ENCODE peak calls at places on chromosomes 4 and X, in four cellular contexts. T is K562; F is CD8-positive, alpha-beta T cell; S is heart left ventricle. D is an unnamed sample.

GRCh38 chr4:8215001-8215427 is 15.9 kb downstream of the SH3TC1 start:
- DNase-seq in T (no peak), F (no peak), S (no peak), D (peak; percentile 41)

GRCh38 chr4:93731448-93731847 is 97.1 kb upstream of the ATOH1 start:
- DNase-seq in T (no peak), F (no peak), S (no peak), D (no peak)

GRCh38 chr4:70725633-70726032 is 3.9 kb downstream of the RUFY3 start:
- DNase-seq in T (no peak), F (no peak), S (no peak), D (no peak)

GRCh38 chr4:124429746-124430250 is 282.7 kb downstream of the ANKRD50 start:
- DNase-seq in T (no peak), F (no peak), S (no peak), D (no peak)

GRCh38 chr4:47809654-47810203 is 28.1 kb downstream of the CORIN start:
- DNase-seq in T (no peak), F (no peak), S (no peak), D (no peak)

GRCh38 chr4:89411539-89411938 is 103.9 kb upstream of the GPRIN3 start:
- DNase-seq in T (no peak), F (no peak), S (peak; percentile 33), D (peak; percentile 12)

GRCh38 chr4:162793004-162793403 is 373.7 kb downstream of the NAF1 start:
- DNase-seq in T (no peak), F (no peak), S (no peak), D (no peak)

GRCh38 chr4:94621491-94622080 is 136.2 kb upstream of the BMPR1B start:
- DNase-seq in T (peak; percentile 36), F (no peak), S (no peak), D (peak; percentile 19)

GRCh38 chrX:50905334-50905733 is 5.2 kb upstream of the BMP15 start:
- DNase-seq in T (peak; percentile 7), F (no peak), S (no peak), D (no peak)

GRCh38 chr4:4327652-4328121 is 37.6 kb downstream of the ZBTB49 start:
- DNase-seq in T (peak; percentile 82), F (peak; percentile 42), S (peak; percentile 53), D (peak; percentile 15)

GRCh38 chrX:23783569-23784486 is 855 bp downstream of the SAT1 start:
- DNase-seq in T (no peak), F (no peak), S (no peak), D (no peak)

GRCh38 chr4:73541251-73541650 is 59.7 kb downstream of the AFM start:
- DNase-seq in T (no peak), F (no peak), S (no peak), D (no peak)

GRCh38 chrX:108396188-108396885 is 41.9 kb downstream of the COL4A6 start:
- DNase-seq in T (no peak), F (no peak), S (no peak), D (no peak)

GRCh38 chrX:15505104-15505503 is 4.5 kb downstream of the BMX start:
- DNase-seq in T (peak; percentile 48), F (no peak), S (no peak), D (no peak)

GRCh38 chr4:164949448-164950118 is 27.9 kb downstream of the TRIM61 start:
- DNase-seq in T (no peak), F (no peak), S (no peak), D (no peak)

GRCh38 chr4:7241587-7242125 is 49.3 kb downstream of the SORCS2 start:
- DNase-seq in T (no peak), F (no peak), S (no peak), D (no peak)

GRCh38 chrX:56130436-56130835 is 101.7 kb upstream of the KLF8 start:
- DNase-seq in T (no peak), F (no peak), S (no peak), D (no peak)

GRCh38 chr4:107643021-107643420 is 77.0 kb downstream of the PAPSS1 start:
- DNase-seq in T (no peak), F (no peak), S (no peak), D (no peak)

GRCh38 chr4:135239964-135240363 is 1038.4 kb upstream of the PABPC4L start:
- DNase-seq in T (no peak), F (no peak), S (no peak), D (no peak)

GRCh38 chr4:37246891-37247290 is 2.3 kb downstream of the NWD2 start:
- DNase-seq in T (no peak), F (no peak), S (no peak), D (no peak)

GRCh38 chrX:153442463-153442862 is 3.4 kb downstream of the TREX2 start:
- DNase-seq in T (no peak), F (no peak), S (no peak), D (no peak)

GRCh38 chrX:118221733-118222132 is 105.1 kb upstream of the KLHL13 start:
- DNase-seq in T (no peak), F (no peak), S (no peak), D (no peak)

GRCh38 chrX:69065451-69065850 is 99.8 kb downstream of the PJA1 start:
- DNase-seq in T (no peak), F (peak; percentile 41), S (no peak), D (no peak)

GRCh38 chr4:112591593-112591992 is 45.1 kb downstream of the ZGRF1 start:
- DNase-seq in T (no peak), F (no peak), S (no peak), D (no peak)

GRCh38 chr4:112589207-112589606 is 47.5 kb downstream of the ZGRF1 start:
- DNase-seq in T (peak; percentile 58), F (no peak), S (no peak), D (no peak)

DNA sequence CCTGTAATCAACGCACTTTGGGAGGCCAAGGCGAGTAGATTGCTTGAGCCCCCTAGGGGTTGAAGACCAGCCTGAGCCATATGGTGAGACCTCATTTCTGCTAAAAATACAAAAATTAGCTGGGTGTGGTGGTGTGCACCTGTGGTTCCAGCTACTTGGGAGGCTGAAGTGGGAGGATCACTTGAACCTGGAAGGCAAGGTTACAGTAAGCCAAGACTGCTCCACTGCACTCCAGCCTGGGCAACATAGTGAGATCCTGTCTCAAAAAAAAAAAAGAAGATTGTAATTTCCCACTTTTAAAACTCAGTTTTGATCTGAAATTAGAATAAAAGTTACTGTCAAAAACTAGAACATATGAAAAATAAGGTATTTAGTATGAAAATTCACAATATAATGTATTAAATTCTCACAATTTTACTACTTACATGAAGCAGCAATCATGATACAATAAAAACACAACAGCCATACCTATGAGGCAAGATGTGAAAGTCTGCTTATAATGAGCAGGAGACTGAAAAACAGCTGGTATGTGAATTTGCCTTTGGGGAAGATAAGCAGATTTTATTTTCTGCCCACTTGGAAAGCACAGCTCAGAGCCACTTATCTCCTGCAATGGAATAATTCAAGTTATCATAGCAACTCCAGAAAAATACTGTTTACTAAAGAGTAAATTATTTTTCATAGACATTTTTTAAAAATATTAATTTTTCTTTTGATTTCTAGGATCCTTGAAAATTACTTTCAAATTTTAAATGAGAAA is 50.6 kb downstream of the ZGRF1 start:
- DNase-seq in T (no peak), F (no peak), S (no peak), D (no peak)
- H3K27ac ChIP-seq in T (no peak overlapping the region), F (no peak overlapping the region), S (no peak overlapping the region), D (no peak overlapping the region)

GRCh38 chrX:2692221-2693122 is 1.4 kb downstream of the CD99 start:
- DNase-seq in T (peak; percentile 64), F (no peak), S (peak; percentile 70), D (no peak)
- H3K4me1 ChIP-seq in T (peaks cover 28% of the 10 kb centered on the region), F (peaks cover 59% of the 10 kb centered on the region), S (peaks cover 50% of the 10 kb centered on the region), D (peaks cover 64% of the 10 kb centered on the region)

GRCh38 chrX:110086162-110086915 is 83.4 kb downstream of the TMEM164 start:
- DNase-seq in T (no peak), F (no peak), S (no peak), D (no peak)
- TF ChIP-seq CTCF in T (no peak), F (no peak), S (no peak), D (no peak)

GRCh38 chrX:6129195-6129594 is 99.5 kb downstream of the NLGN4X start:
- DNase-seq in T (no peak), F (no peak), S (no peak), D (no peak)

GRCh38 chrX:6132970-6133369 is 95.7 kb downstream of the NLGN4X start:
- DNase-seq in T (no peak), F (no peak), S (no peak), D (no peak)

DNA sequence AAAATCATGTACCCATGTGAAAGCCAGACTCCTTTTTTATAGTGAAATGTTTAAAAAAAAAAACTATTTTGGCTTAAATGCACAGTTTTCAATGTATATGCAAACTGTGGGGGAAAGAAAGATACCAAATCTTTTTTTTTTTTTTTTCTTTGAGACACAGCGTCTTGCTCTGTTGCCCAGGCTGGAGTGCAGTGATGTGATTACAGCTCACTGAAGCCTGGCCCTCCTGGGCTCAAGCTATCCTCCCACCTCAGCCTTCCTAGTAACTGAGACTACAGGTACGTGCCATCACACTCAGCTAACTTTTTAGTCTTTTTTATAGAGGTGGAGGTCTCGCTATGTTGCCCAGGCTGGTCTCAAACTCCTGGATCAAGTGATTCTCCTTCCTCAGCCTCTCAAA is 98.9 kb downstream of the NLGN4X start:
- DNase-seq in T (no peak), F (no peak), S (no peak), D (no peak)
- H3K27ac ChIP-seq in T (no peak overlapping the region), F (no peak overlapping the region), S (no peak overlapping the region), D (no peak overlapping the region)

D was measured in body of pancreas.